ENCODE peak calls at places on chromosomes 2 and 18, in six cellular contexts. One of them, this sample, is unnamed.

GRCh38 chr18:23738151-23738550 is 48.9 kb downstream of the LAMA3 start:
- DNase-seq in T-helper 2 cell: no peak
- DNase-seq in GM19239: no peak
- DNase-seq in stimulated activated CD8-positive, alpha-beta memory T cell treated with anti-CD3 and anti-CD28 coated beads, Interleukin-4, amount 100 ng/mL, for 1 hour: no peak
- DNase-seq in activated T-helper 1 cell treated with Interleukin-2 at 50 U/mL for 16 hours: no peak
- DNase-seq in AG09309: no peak
- DNase-seq in this sample: no peak

GRCh38 chr2:172249336-172249735 is 146.6 kb upstream of the DLX2 start:
- DNase-seq in T-helper 2 cell: no peak
- DNase-seq in GM19239: no peak
- DNase-seq in stimulated activated CD8-positive, alpha-beta memory T cell treated with anti-CD3 and anti-CD28 coated beads, Interleukin-4, amount 100 ng/mL, for 1 hour: no peak
- DNase-seq in activated T-helper 1 cell treated with Interleukin-2 at 50 U/mL for 16 hours: no peak
- DNase-seq in AG09309: no peak
- DNase-seq in this sample: no peak

GRCh38 chr2:130183500-130184373 is 1.7 kb downstream of the MZT2B start:
- DNase-seq in T-helper 2 cell: no peak
- DNase-seq in GM19239: no peak
- DNase-seq in stimulated activated CD8-positive, alpha-beta memory T cell treated with anti-CD3 and anti-CD28 coated beads, Interleukin-4, amount 100 ng/mL, for 1 hour: no peak
- DNase-seq in activated T-helper 1 cell treated with Interleukin-2 at 50 U/mL for 16 hours: no peak
- DNase-seq in AG09309: no peak
- DNase-seq in this sample: no peak

GRCh38 chr2:9178110-9178904 is 28.3 kb upstream of the ASAP2 start:
- DNase-seq in T-helper 2 cell: no peak
- DNase-seq in GM19239: no peak
- DNase-seq in stimulated activated CD8-positive, alpha-beta memory T cell treated with anti-CD3 and anti-CD28 coated beads, Interleukin-4, amount 100 ng/mL, for 1 hour: no peak
- DNase-seq in activated T-helper 1 cell treated with Interleukin-2 at 50 U/mL for 16 hours: no peak
- DNase-seq in AG09309: no peak
- DNase-seq in this sample: no peak

GRCh38 chr18:48782381-48782841 is 168.4 kb downstream of the SMAD7 start:
- DNase-seq in T-helper 2 cell: no peak
- DNase-seq in GM19239: no peak
- DNase-seq in stimulated activated CD8-positive, alpha-beta memory T cell treated with anti-CD3 and anti-CD28 coated beads, Interleukin-4, amount 100 ng/mL, for 1 hour: no peak
- DNase-seq in activated T-helper 1 cell treated with Interleukin-2 at 50 U/mL for 16 hours: no peak
- DNase-seq in AG09309: no peak
- DNase-seq in this sample: no peak

GRCh38 chr2:8168007-8168717 is 513.7 kb upstream of the ID2 start:
- DNase-seq in T-helper 2 cell: peak
- DNase-seq in GM19239: no peak
- DNase-seq in stimulated activated CD8-positive, alpha-beta memory T cell treated with anti-CD3 and anti-CD28 coated beads, Interleukin-4, amount 100 ng/mL, for 1 hour: no peak
- DNase-seq in activated T-helper 1 cell treated with Interleukin-2 at 50 U/mL for 16 hours: no peak
- DNase-seq in AG09309: no peak
- DNase-seq in this sample: no peak

GRCh38 chr2:6196461-6196860 is 504.3 kb downstream of the SOX11 start:
- DNase-seq in T-helper 2 cell: no peak
- DNase-seq in GM19239: no peak
- DNase-seq in stimulated activated CD8-positive, alpha-beta memory T cell treated with anti-CD3 and anti-CD28 coated beads, Interleukin-4, amount 100 ng/mL, for 1 hour: no peak
- DNase-seq in activated T-helper 1 cell treated with Interleukin-2 at 50 U/mL for 16 hours: no peak
- DNase-seq in AG09309: no peak
- DNase-seq in this sample: no peak

GRCh38 chr2:85750509-85751299 is 3.1 kb upstream of the ATOH8 start:
- DNase-seq in T-helper 2 cell: peak
- DNase-seq in GM19239: peak
- DNase-seq in stimulated activated CD8-positive, alpha-beta memory T cell treated with anti-CD3 and anti-CD28 coated beads, Interleukin-4, amount 100 ng/mL, for 1 hour: peak
- DNase-seq in activated T-helper 1 cell treated with Interleukin-2 at 50 U/mL for 16 hours: peak
- DNase-seq in AG09309: no peak
- DNase-seq in this sample: no peak

GRCh38 chr18:55245200-55245599 is 285.9 kb upstream of the CCDC68 start:
- DNase-seq in T-helper 2 cell: no peak
- DNase-seq in GM19239: no peak
- DNase-seq in stimulated activated CD8-positive, alpha-beta memory T cell treated with anti-CD3 and anti-CD28 coated beads, Interleukin-4, amount 100 ng/mL, for 1 hour: no peak
- DNase-seq in activated T-helper 1 cell treated with Interleukin-2 at 50 U/mL for 16 hours: no peak
- DNase-seq in AG09309: no peak
- DNase-seq in this sample: no peak

GRCh38 chr2:120384486-120385354 is 38.8 kb downstream of the INHBB start:
- DNase-seq in T-helper 2 cell: no peak
- DNase-seq in GM19239: no peak
- DNase-seq in stimulated activated CD8-positive, alpha-beta memory T cell treated with anti-CD3 and anti-CD28 coated beads, Interleukin-4, amount 100 ng/mL, for 1 hour: no peak
- DNase-seq in activated T-helper 1 cell treated with Interleukin-2 at 50 U/mL for 16 hours: no peak
- DNase-seq in AG09309: no peak
- DNase-seq in this sample: no peak

GRCh38 chr2:107091163-107091864 is 205.3 kb upstream of the ST6GAL2 start:
- DNase-seq in T-helper 2 cell: no peak
- DNase-seq in GM19239: no peak
- DNase-seq in stimulated activated CD8-positive, alpha-beta memory T cell treated with anti-CD3 and anti-CD28 coated beads, Interleukin-4, amount 100 ng/mL, for 1 hour: no peak
- DNase-seq in activated T-helper 1 cell treated with Interleukin-2 at 50 U/mL for 16 hours: no peak
- DNase-seq in AG09309: no peak
- DNase-seq in this sample: peak

GRCh38 chr2:235066895-235067294 is 115.1 kb downstream of the SH3BP4 start:
- DNase-seq in T-helper 2 cell: no peak
- DNase-seq in GM19239: no peak
- DNase-seq in stimulated activated CD8-positive, alpha-beta memory T cell treated with anti-CD3 and anti-CD28 coated beads, Interleukin-4, amount 100 ng/mL, for 1 hour: no peak
- DNase-seq in activated T-helper 1 cell treated with Interleukin-2 at 50 U/mL for 16 hours: no peak
- DNase-seq in AG09309: no peak
- DNase-seq in this sample: no peak

GRCh38 chr2:196160101-196160500 is 11.3 kb downstream of the STK17B start:
- DNase-seq in T-helper 2 cell: peak
- DNase-seq in GM19239: no peak
- DNase-seq in stimulated activated CD8-positive, alpha-beta memory T cell treated with anti-CD3 and anti-CD28 coated beads, Interleukin-4, amount 100 ng/mL, for 1 hour: no peak
- DNase-seq in activated T-helper 1 cell treated with Interleukin-2 at 50 U/mL for 16 hours: no peak
- DNase-seq in AG09309: peak
- DNase-seq in this sample: peak

GRCh38 chr18:9494778-9495302 is 19.5 kb downstream of the RALBP1 start:
- DNase-seq in T-helper 2 cell: no peak
- DNase-seq in GM19239: peak
- DNase-seq in stimulated activated CD8-positive, alpha-beta memory T cell treated with anti-CD3 and anti-CD28 coated beads, Interleukin-4, amount 100 ng/mL, for 1 hour: no peak
- DNase-seq in activated T-helper 1 cell treated with Interleukin-2 at 50 U/mL for 16 hours: no peak
- DNase-seq in AG09309: no peak
- DNase-seq in this sample: no peak

GRCh38 chr2:71779306-71779855 is 326.0 kb downstream of the DYSF start:
- DNase-seq in T-helper 2 cell: no peak
- DNase-seq in GM19239: no peak
- DNase-seq in stimulated activated CD8-positive, alpha-beta memory T cell treated with anti-CD3 and anti-CD28 coated beads, Interleukin-4, amount 100 ng/mL, for 1 hour: no peak
- DNase-seq in activated T-helper 1 cell treated with Interleukin-2 at 50 U/mL for 16 hours: no peak
- DNase-seq in AG09309: no peak
- DNase-seq in this sample: no peak

GRCh38 chr2:44928660-44929471 is 12.6 kb upstream of the SIX3 start:
- DNase-seq in T-helper 2 cell: no peak
- DNase-seq in GM19239: no peak
- DNase-seq in stimulated activated CD8-positive, alpha-beta memory T cell treated with anti-CD3 and anti-CD28 coated beads, Interleukin-4, amount 100 ng/mL, for 1 hour: no peak
- DNase-seq in activated T-helper 1 cell treated with Interleukin-2 at 50 U/mL for 16 hours: no peak
- DNase-seq in AG09309: no peak
- DNase-seq in this sample: no peak

GRCh38 chr2:234204480-234204879 is 154.0 kb downstream of the SPP2 start:
- DNase-seq in T-helper 2 cell: no peak
- DNase-seq in GM19239: no peak
- DNase-seq in stimulated activated CD8-positive, alpha-beta memory T cell treated with anti-CD3 and anti-CD28 coated beads, Interleukin-4, amount 100 ng/mL, for 1 hour: no peak
- DNase-seq in activated T-helper 1 cell treated with Interleukin-2 at 50 U/mL for 16 hours: no peak
- DNase-seq in AG09309: no peak
- DNase-seq in this sample: no peak

GRCh38 chr2:128370468-128371247 is 52.0 kb upstream of the HS6ST1 start:
- DNase-seq in T-helper 2 cell: no peak
- DNase-seq in GM19239: no peak
- DNase-seq in stimulated activated CD8-positive, alpha-beta memory T cell treated with anti-CD3 and anti-CD28 coated beads, Interleukin-4, amount 100 ng/mL, for 1 hour: no peak
- DNase-seq in activated T-helper 1 cell treated with Interleukin-2 at 50 U/mL for 16 hours: no peak
- DNase-seq in AG09309: no peak
- DNase-seq in this sample: no peak

GRCh38 chr18:76489081-76489480 is 6.0 kb downstream of the ZNF516 start:
- DNase-seq in T-helper 2 cell: no peak
- DNase-seq in GM19239: no peak
- DNase-seq in stimulated activated CD8-positive, alpha-beta memory T cell treated with anti-CD3 and anti-CD28 coated beads, Interleukin-4, amount 100 ng/mL, for 1 hour: no peak
- DNase-seq in activated T-helper 1 cell treated with Interleukin-2 at 50 U/mL for 16 hours: no peak
- DNase-seq in AG09309: no peak
- DNase-seq in this sample: no peak

GRCh38 chr2:202429164-202429980 is 53.2 kb downstream of the BMPR2 start:
- DNase-seq in T-helper 2 cell: no peak
- DNase-seq in GM19239: no peak
- DNase-seq in stimulated activated CD8-positive, alpha-beta memory T cell treated with anti-CD3 and anti-CD28 coated beads, Interleukin-4, amount 100 ng/mL, for 1 hour: no peak
- DNase-seq in activated T-helper 1 cell treated with Interleukin-2 at 50 U/mL for 16 hours: no peak
- DNase-seq in AG09309: peak
- DNase-seq in this sample: peak

GRCh38 chr2:28437142-28437835 is 44.6 kb downstream of the FOSL2 start:
- DNase-seq in T-helper 2 cell: no peak
- DNase-seq in GM19239: no peak
- DNase-seq in stimulated activated CD8-positive, alpha-beta memory T cell treated with anti-CD3 and anti-CD28 coated beads, Interleukin-4, amount 100 ng/mL, for 1 hour: no peak
- DNase-seq in activated T-helper 1 cell treated with Interleukin-2 at 50 U/mL for 16 hours: no peak
- DNase-seq in AG09309: no peak
- DNase-seq in this sample: no peak